ENCODE peak calls at places on chromosomes 13 and 19, in nine cellular contexts. D, A, C, E, L, W, F, T and S are unnamed samples.

GRCh38 chr19:11100064-11100463 is 10.8 kb downstream of the LDLR start:
- DNase-seq in D (no peak), E (no peak), A (no peak), T (no peak), W (no peak), C (no peak), L (no peak), F (no peak), S (no peak)

GRCh38 chr13:19181621-19182485 is at the start of gene TUBA3C:
- DNase-seq in F (no peak), D (no peak), A (no peak), L (peak; percentile 52), E (no peak), C (no peak), W (no peak), T (no peak), S (no peak)

GRCh38 chr13:112643759-112644459 is 45.9 kb upstream of the ATP11A start:
- DNase-seq in E (no peak), W (no peak), L (no peak), A (no peak), F (no peak), C (no peak), D (no peak), T (no peak), S (no peak)

GRCh38 chr19:41223431-41224234 is 4.6 kb downstream of the AXL start:
- DNase-seq in T (no peak), A (peak; percentile 76), L (no peak), W (peak; percentile 21), F (peak; percentile 29), D (peak; percentile 67), C (peak; percentile 83), E (peak; percentile 21), S (no peak)

GRCh38 chr19:10315335-10316214 is at the start of gene FDX2:
- DNase-seq in L (peak; percentile 92), A (peak; percentile 95), E (peak; percentile 97), D (peak; percentile 88), C (peak; percentile 72), T (peak; percentile 94), F (peak; percentile 85), W (peak; percentile 98), S (peak; percentile 94)

GRCh38 chr13:94239135-94239534 is 240.3 kb downstream of the DCT start:
- DNase-seq in C (peak; percentile 73), F (no peak), A (no peak), T (no peak), W (peak; percentile 17), E (no peak), D (no peak), L (no peak), S (no peak)

GRCh38 chr13:39603424-39603947 is 493 bp upstream of the LHFPL6 start:
- DNase-seq in C (peak; percentile 29), A (peak; percentile 47), T (peak; percentile 27), F (peak; percentile 48), E (no peak), W (peak; percentile 62), L (no peak), D (no peak), S (no peak)

GRCh38 chr19:16044746-16045145 is 31.5 kb upstream of the TPM4 start:
- DNase-seq in L (no peak), D (no peak), F (no peak), C (no peak), A (no peak), E (no peak), W (no peak), T (no peak), S (no peak)

GRCh38 chr19:35882074-35882832 is 13.9 kb downstream of the APLP1 start:
- DNase-seq in L (no peak), W (peak; percentile 67), A (peak; percentile 68), E (peak; percentile 76), F (peak; percentile 49), D (peak; percentile 65), T (peak; percentile 59), C (peak; percentile 83), S (no peak)

GRCh38 chr13:34413538-34414210 is 528.4 kb upstream of the NBEA start:
- DNase-seq in W (peak; percentile 14), D (no peak), A (no peak), C (peak; percentile 32), F (no peak), L (no peak), T (no peak), E (no peak), S (no peak)

GRCh38 chr13:91368676-91369425 is 21.4 kb downstream of the MIR17HG start:
- DNase-seq in A (no peak), L (no peak), E (no peak), D (no peak), T (no peak), C (no peak), W (no peak), F (no peak), S (no peak)

GRCh38 chr19:51749979-51750378 is 1.7 kb downstream of the FPR1 start:
- DNase-seq in W (no peak), E (no peak), F (no peak), A (no peak), L (no peak), T (no peak), C (peak; percentile 88), D (no peak), S (no peak)

GRCh38 chr19:58154679-58155648 is 4.4 kb upstream of the ZNF329 start:
- DNase-seq in C (peak; percentile 90), D (peak; percentile 82), L (peak; percentile 99), E (peak; percentile 96), F (peak; percentile 98), T (peak; percentile 95), W (peak; percentile 90), A (peak; percentile 98), S (peak; percentile 100)

GRCh38 chr19:13995017-13995728 is 10.9 kb downstream of the RFX1 start:
- DNase-seq in E (peak; percentile 7), T (no peak), C (peak; percentile 79), D (no peak), A (no peak), F (no peak), W (no peak), L (no peak), S (no peak)

GRCh38 chr13:79673310-79673992 is 192.5 kb downstream of the NDFIP2 start:
- DNase-seq in F (peak; percentile 68), T (no peak), E (no peak), L (no peak), A (no peak), D (no peak), W (no peak), C (no peak), S (no peak)

GRCh38 chr13:44734204-44734707 is 158.1 kb upstream of the TSC22D1 start:
- DNase-seq in F (no peak), T (no peak), A (no peak), L (no peak), D (no peak), C (peak; percentile 76), W (no peak), E (no peak), S (no peak)

GRCh38 chr13:20559659-20560356 is 7.1 kb upstream of the IFT88 start:
- DNase-seq in F (no peak), A (no peak), L (no peak), E (no peak), C (no peak), D (no peak), W (no peak), T (no peak), S (no peak)

GRCh38 chr13:32311188-32311897 is 3.8 kb downstream of the ZAR1L start:
- DNase-seq in C (no peak), W (no peak), D (no peak), T (no peak), F (no peak), A (no peak), L (no peak), E (no peak), S (no peak)
- TF ChIP-seq CTCF in C (no peak), W (no peak), D (no peak), T (no peak), F (no peak), A (no peak), L (no peak), E (no peak), S (no peak)

DNA sequence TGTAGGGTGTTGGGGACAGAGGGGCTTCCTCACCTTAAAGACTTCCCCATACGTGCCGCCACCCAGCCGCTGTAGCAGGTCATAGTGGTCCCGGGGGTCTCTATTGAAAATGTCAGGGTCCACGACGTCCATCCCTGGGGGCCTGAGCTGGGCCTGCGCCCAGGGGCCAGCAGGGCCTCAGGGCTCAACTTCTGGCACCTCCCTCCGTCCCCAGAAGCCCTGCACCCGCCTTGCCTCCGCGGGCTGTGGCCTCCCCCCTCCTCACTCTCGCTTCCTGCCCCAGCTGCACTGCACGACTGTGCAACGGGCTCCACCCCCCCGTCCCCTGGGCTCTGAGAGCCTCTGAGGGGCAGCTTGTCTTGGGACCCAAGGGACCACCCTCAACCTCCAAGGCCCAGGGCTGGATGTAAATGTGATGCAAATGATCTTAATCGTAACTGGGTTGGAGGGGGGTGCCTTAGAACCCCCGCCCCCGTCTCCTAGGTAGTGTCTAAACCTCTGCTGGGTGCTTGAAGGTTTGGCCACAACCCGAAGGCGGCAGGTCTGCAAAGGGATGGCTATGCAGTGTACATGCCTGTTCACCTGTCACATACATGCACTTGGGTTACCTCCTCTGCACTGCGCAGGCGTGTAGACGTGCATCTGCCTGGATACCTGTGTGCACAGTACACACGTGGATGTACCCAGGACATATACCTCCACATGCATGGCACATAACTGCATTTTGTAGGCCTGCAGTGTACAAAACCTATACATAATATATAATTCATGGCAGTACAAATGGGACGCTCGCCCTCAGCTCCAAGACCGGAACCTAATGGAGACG is at the start of gene MAP4K1:
- DNase-seq in E (peak; percentile 85), C (no peak), W (peak; percentile 92), T (peak; percentile 47), F (no peak), A (peak; percentile 19), L (no peak), D (no peak), S (no peak)
- TF ChIP-seq CTCF in E (no peak), C (no peak), W (no peak), T (no peak), F (no peak), A (no peak), L (no peak), D (no peak), S (no peak)

DNA sequence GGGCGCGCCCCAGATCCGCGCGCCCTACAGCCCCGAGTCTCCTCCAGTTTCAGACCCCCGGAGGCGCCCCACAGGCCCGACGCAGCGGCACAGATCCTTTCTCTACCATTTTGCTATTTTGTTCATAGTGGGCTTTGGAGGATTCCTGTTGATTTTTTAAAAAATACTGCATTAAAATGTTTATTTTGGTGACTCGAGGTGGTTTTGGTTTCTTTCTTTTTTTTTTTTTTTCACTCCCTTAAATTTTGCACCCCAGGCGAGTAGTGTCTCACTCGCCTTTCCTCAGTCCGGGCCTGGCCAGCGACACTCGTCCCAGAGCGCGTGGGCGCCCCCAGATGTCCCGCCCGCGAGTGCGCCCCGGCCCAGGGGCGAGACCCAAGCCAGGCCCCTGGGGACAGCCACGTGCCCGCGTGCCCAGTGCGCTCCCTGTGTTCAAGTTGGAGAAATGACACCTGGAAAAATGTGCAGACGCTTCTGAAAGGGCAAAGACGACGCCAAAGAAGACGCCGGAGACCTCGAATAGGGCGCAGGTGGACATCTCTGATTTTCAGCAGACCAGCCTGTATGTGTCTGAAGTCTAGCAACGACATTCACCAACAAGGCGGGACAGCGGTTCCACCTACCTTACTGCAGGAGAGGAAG is 478 bp upstream of the INSR start:
- DNase-seq in L (peak; percentile 73), E (peak; percentile 82), F (peak; percentile 74), A (peak; percentile 56), T (peak; percentile 91), C (peak; percentile 60), D (no peak), W (peak; percentile 90), S (peak; percentile 62)
- TF ChIP-seq CTCF in L (peak; percentile 47), E (peak; percentile 29), F (peak; percentile 19), A (peak; percentile 22), T (peak; percentile 75), C (peak; percentile 34), D (peak; percentile 51), W (peak; percentile 38), S (no peak)

GRCh38 chr13:74683411-74683810 is 549.2 kb upstream of the KLF12 start:
- DNase-seq in C (no peak), T (peak; percentile 22), L (no peak), A (peak; percentile 17), F (no peak), W (no peak), D (no peak), E (no peak), S (no peak)
- TF ChIP-seq CTCF in C (peak; percentile 23), T (peak; percentile 19), L (no peak), A (peak; percentile 26), F (peak; percentile 18), W (no peak), D (no peak), E (no peak), S (no peak)